ENCODE peak calls at places on chromosomes 7 and 10, in seven cellular contexts. One of them, this sample, is unnamed.

GRCh38 chr10:71087622-71088021 is 124.7 kb upstream of the UNC5B start:
- DNase-seq in stimulated activated CD8-positive, alpha-beta memory T cell treated with anti-CD3 and anti-CD28 coated beads, Interleukin-15, amount 100 ng/mL, for 1 hour: no peak
- DNase-seq in stimulated activated CD4-positive, alpha-beta T cell treated with anti-CD3 and anti-CD28 coated beads, Interleukin-2, amount 100 ng/mL, for 48 hours: no peak
- DNase-seq in AG20443: peak
- DNase-seq in fibroblast of mammary gland: no peak
- DNase-seq in AG09309: no peak
- DNase-seq in BE2C: no peak
- DNase-seq in this sample: no peak

GRCh38 chr7:70710011-70710480 is 421.9 kb upstream of the GALNT17 start:
- DNase-seq in AG09309: no peak
- DNase-seq in stimulated activated CD8-positive, alpha-beta memory T cell treated with anti-CD3 and anti-CD28 coated beads, Interleukin-15, amount 100 ng/mL, for 1 hour: no peak
- DNase-seq in BE2C: no peak
- DNase-seq in stimulated activated CD4-positive, alpha-beta T cell treated with anti-CD3 and anti-CD28 coated beads, Interleukin-2, amount 100 ng/mL, for 48 hours: no peak
- DNase-seq in AG20443: peak
- DNase-seq in fibroblast of mammary gland: peak
- DNase-seq in this sample: peak

GRCh38 chr7:66099551-66100407 is 14.9 kb upstream of the CRCP start:
- DNase-seq in BE2C: peak
- DNase-seq in stimulated activated CD8-positive, alpha-beta memory T cell treated with anti-CD3 and anti-CD28 coated beads, Interleukin-15, amount 100 ng/mL, for 1 hour: no peak
- DNase-seq in AG20443: peak
- DNase-seq in AG09309: peak
- DNase-seq in fibroblast of mammary gland: peak
- DNase-seq in stimulated activated CD4-positive, alpha-beta T cell treated with anti-CD3 and anti-CD28 coated beads, Interleukin-2, amount 100 ng/mL, for 48 hours: no peak
- DNase-seq in this sample: peak

GRCh38 chr10:118472961-118473675 is 122.3 kb downstream of the PRLHR start:
- DNase-seq in stimulated activated CD4-positive, alpha-beta T cell treated with anti-CD3 and anti-CD28 coated beads, Interleukin-2, amount 100 ng/mL, for 48 hours: no peak
- DNase-seq in BE2C: no peak
- DNase-seq in AG09309: no peak
- DNase-seq in stimulated activated CD8-positive, alpha-beta memory T cell treated with anti-CD3 and anti-CD28 coated beads, Interleukin-15, amount 100 ng/mL, for 1 hour: no peak
- DNase-seq in fibroblast of mammary gland: peak
- DNase-seq in AG20443: no peak
- DNase-seq in this sample: no peak

GRCh38 chr7:131302876-131303707 is 24.6 kb upstream of the MKLN1 start:
- DNase-seq in BE2C: no peak
- DNase-seq in fibroblast of mammary gland: peak
- DNase-seq in AG20443: peak
- DNase-seq in stimulated activated CD8-positive, alpha-beta memory T cell treated with anti-CD3 and anti-CD28 coated beads, Interleukin-15, amount 100 ng/mL, for 1 hour: peak
- DNase-seq in stimulated activated CD4-positive, alpha-beta T cell treated with anti-CD3 and anti-CD28 coated beads, Interleukin-2, amount 100 ng/mL, for 48 hours: no peak
- DNase-seq in AG09309: no peak
- DNase-seq in this sample: peak

GRCh38 chr10:8393531-8393930 is 339.0 kb downstream of the GATA3 start:
- DNase-seq in AG20443: no peak
- DNase-seq in stimulated activated CD8-positive, alpha-beta memory T cell treated with anti-CD3 and anti-CD28 coated beads, Interleukin-15, amount 100 ng/mL, for 1 hour: no peak
- DNase-seq in stimulated activated CD4-positive, alpha-beta T cell treated with anti-CD3 and anti-CD28 coated beads, Interleukin-2, amount 100 ng/mL, for 48 hours: no peak
- DNase-seq in fibroblast of mammary gland: no peak
- DNase-seq in BE2C: no peak
- DNase-seq in AG09309: no peak
- DNase-seq in this sample: no peak

GRCh38 chr10:9957352-9957751 is 1060.3 kb upstream of the CELF2 start:
- DNase-seq in AG20443: peak
- DNase-seq in stimulated activated CD8-positive, alpha-beta memory T cell treated with anti-CD3 and anti-CD28 coated beads, Interleukin-15, amount 100 ng/mL, for 1 hour: no peak
- DNase-seq in BE2C: no peak
- DNase-seq in fibroblast of mammary gland: peak
- DNase-seq in AG09309: no peak
- DNase-seq in stimulated activated CD4-positive, alpha-beta T cell treated with anti-CD3 and anti-CD28 coated beads, Interleukin-2, amount 100 ng/mL, for 48 hours: no peak
- DNase-seq in this sample: no peak

GRCh38 chr10:102120142-102120986 is at the start of gene LDB1:
- DNase-seq in fibroblast of mammary gland: peak
- DNase-seq in stimulated activated CD4-positive, alpha-beta T cell treated with anti-CD3 and anti-CD28 coated beads, Interleukin-2, amount 100 ng/mL, for 48 hours: peak
- DNase-seq in BE2C: peak
- DNase-seq in AG09309: no peak
- DNase-seq in AG20443: peak
- DNase-seq in stimulated activated CD8-positive, alpha-beta memory T cell treated with anti-CD3 and anti-CD28 coated beads, Interleukin-15, amount 100 ng/mL, for 1 hour: peak
- DNase-seq in this sample: peak

GRCh38 chr10:47156873-47157272 is 143.1 kb upstream of the GDF10 start:
- DNase-seq in fibroblast of mammary gland: no peak
- DNase-seq in AG20443: no peak
- DNase-seq in AG09309: no peak
- DNase-seq in stimulated activated CD8-positive, alpha-beta memory T cell treated with anti-CD3 and anti-CD28 coated beads, Interleukin-15, amount 100 ng/mL, for 1 hour: no peak
- DNase-seq in BE2C: no peak
- DNase-seq in stimulated activated CD4-positive, alpha-beta T cell treated with anti-CD3 and anti-CD28 coated beads, Interleukin-2, amount 100 ng/mL, for 48 hours: no peak
- DNase-seq in this sample: no peak

GRCh38 chr7:64905133-64905532 is 2.1 kb downstream of the ZNF273 start:
- DNase-seq in AG09309: no peak
- DNase-seq in BE2C: no peak
- DNase-seq in AG20443: no peak
- DNase-seq in stimulated activated CD8-positive, alpha-beta memory T cell treated with anti-CD3 and anti-CD28 coated beads, Interleukin-15, amount 100 ng/mL, for 1 hour: no peak
- DNase-seq in stimulated activated CD4-positive, alpha-beta T cell treated with anti-CD3 and anti-CD28 coated beads, Interleukin-2, amount 100 ng/mL, for 48 hours: no peak
- DNase-seq in fibroblast of mammary gland: peak
- DNase-seq in this sample: no peak

GRCh38 chr7:70349031-70349430 is 750.8 kb downstream of the AUTS2 start:
- DNase-seq in BE2C: no peak
- DNase-seq in fibroblast of mammary gland: no peak
- DNase-seq in stimulated activated CD4-positive, alpha-beta T cell treated with anti-CD3 and anti-CD28 coated beads, Interleukin-2, amount 100 ng/mL, for 48 hours: no peak
- DNase-seq in AG20443: no peak
- DNase-seq in stimulated activated CD8-positive, alpha-beta memory T cell treated with anti-CD3 and anti-CD28 coated beads, Interleukin-15, amount 100 ng/mL, for 1 hour: no peak
- DNase-seq in AG09309: no peak
- DNase-seq in this sample: no peak

GRCh38 chr10:9681655-9682054 is 1336.0 kb upstream of the CELF2 start:
- DNase-seq in AG20443: no peak
- DNase-seq in stimulated activated CD4-positive, alpha-beta T cell treated with anti-CD3 and anti-CD28 coated beads, Interleukin-2, amount 100 ng/mL, for 48 hours: no peak
- DNase-seq in fibroblast of mammary gland: peak
- DNase-seq in AG09309: no peak
- DNase-seq in stimulated activated CD8-positive, alpha-beta memory T cell treated with anti-CD3 and anti-CD28 coated beads, Interleukin-15, amount 100 ng/mL, for 1 hour: no peak
- DNase-seq in BE2C: peak
- DNase-seq in this sample: no peak

GRCh38 chr10:110461530-110461929 is 36.2 kb upstream of the DUSP5 start:
- DNase-seq in AG09309: no peak
- DNase-seq in stimulated activated CD4-positive, alpha-beta T cell treated with anti-CD3 and anti-CD28 coated beads, Interleukin-2, amount 100 ng/mL, for 48 hours: no peak
- DNase-seq in AG20443: no peak
- DNase-seq in BE2C: no peak
- DNase-seq in fibroblast of mammary gland: no peak
- DNase-seq in stimulated activated CD8-positive, alpha-beta memory T cell treated with anti-CD3 and anti-CD28 coated beads, Interleukin-15, amount 100 ng/mL, for 1 hour: no peak
- DNase-seq in this sample: no peak

GRCh38 chr10:85459906-85460305 is 906.7 kb downstream of the GRID1 start:
- DNase-seq in AG09309: no peak
- DNase-seq in AG20443: no peak
- DNase-seq in fibroblast of mammary gland: no peak
- DNase-seq in stimulated activated CD8-positive, alpha-beta memory T cell treated with anti-CD3 and anti-CD28 coated beads, Interleukin-15, amount 100 ng/mL, for 1 hour: no peak
- DNase-seq in stimulated activated CD4-positive, alpha-beta T cell treated with anti-CD3 and anti-CD28 coated beads, Interleukin-2, amount 100 ng/mL, for 48 hours: no peak
- DNase-seq in BE2C: no peak
- DNase-seq in this sample: no peak

GRCh38 chr10:48685731-48686130 is 1.1 kb downstream of the WDFY4 start:
- DNase-seq in AG20443: no peak
- DNase-seq in AG09309: no peak
- DNase-seq in fibroblast of mammary gland: no peak
- DNase-seq in stimulated activated CD8-positive, alpha-beta memory T cell treated with anti-CD3 and anti-CD28 coated beads, Interleukin-15, amount 100 ng/mL, for 1 hour: no peak
- DNase-seq in BE2C: no peak
- DNase-seq in stimulated activated CD4-positive, alpha-beta T cell treated with anti-CD3 and anti-CD28 coated beads, Interleukin-2, amount 100 ng/mL, for 48 hours: no peak
- DNase-seq in this sample: no peak

GRCh38 chr7:5177060-5177459 is 13.0 kb upstream of the WIPI2 start:
- DNase-seq in stimulated activated CD4-positive, alpha-beta T cell treated with anti-CD3 and anti-CD28 coated beads, Interleukin-2, amount 100 ng/mL, for 48 hours: no peak
- DNase-seq in AG09309: peak
- DNase-seq in stimulated activated CD8-positive, alpha-beta memory T cell treated with anti-CD3 and anti-CD28 coated beads, Interleukin-15, amount 100 ng/mL, for 1 hour: no peak
- DNase-seq in BE2C: peak
- DNase-seq in AG20443: peak
- DNase-seq in fibroblast of mammary gland: peak
- DNase-seq in this sample: peak